ENCODE peak calls at places on chromosomes 4 and X, in five cellular contexts. One of them, this sample, is unnamed.

GRCh38 chr4:159145318-159146006 is 42.6 kb downstream of the RAPGEF2 start:
- DNase-seq in left lung: no peak
- DNase-seq in spleen: no peak
- DNase-seq in tibial nerve: no peak
- DNase-seq in Caco-2: no peak
- DNase-seq in this sample: peak; percentile 24

GRCh38 chrX:143296521-143296920 is 220.8 kb downstream of the SPANXN3 start:
- DNase-seq in Caco-2: no peak
- DNase-seq in tibial nerve: no peak
- DNase-seq in spleen: no peak
- DNase-seq in left lung: no peak
- DNase-seq in this sample: no peak

GRCh38 chrX:53284684-53285447 is 3.5 kb upstream of the IQSEC2 start:
- DNase-seq in tibial nerve: peak; percentile 38
- DNase-seq in spleen: peak; percentile 86
- DNase-seq in left lung: no peak
- DNase-seq in Caco-2: peak; percentile 36
- DNase-seq in this sample: peak; percentile 66

GRCh38 chr4:85024671-85025070 is 58.2 kb upstream of the WDFY3 start:
- DNase-seq in spleen: no peak
- DNase-seq in Caco-2: no peak
- DNase-seq in left lung: no peak
- DNase-seq in tibial nerve: no peak
- DNase-seq in this sample: no peak

GRCh38 chr4:67550491-67551256 is 5.4 kb upstream of the CENPC start:
- DNase-seq in Caco-2: no peak
- DNase-seq in left lung: no peak
- DNase-seq in tibial nerve: no peak
- DNase-seq in spleen: no peak
- DNase-seq in this sample: no peak

GRCh38 chr4:14607001-14607400 is 395.3 kb upstream of the CPEB2 start:
- DNase-seq in tibial nerve: no peak
- DNase-seq in left lung: no peak
- DNase-seq in spleen: no peak
- DNase-seq in Caco-2: no peak
- DNase-seq in this sample: no peak

GRCh38 chr4:125187621-125188176 is 127.1 kb upstream of the FAT4 start:
- DNase-seq in spleen: no peak
- DNase-seq in left lung: no peak
- DNase-seq in Caco-2: no peak
- DNase-seq in tibial nerve: no peak
- DNase-seq in this sample: peak; percentile 6

GRCh38 chr4:74330295-74330750 is 22.1 kb downstream of the EPGN start:
- DNase-seq in tibial nerve: no peak
- DNase-seq in Caco-2: no peak
- DNase-seq in left lung: no peak
- DNase-seq in spleen: no peak
- DNase-seq in this sample: peak; percentile 60

GRCh38 chr4:10100734-10101216 is 15.8 kb downstream of the WDR1 start:
- DNase-seq in left lung: peak; percentile 77
- DNase-seq in spleen: peak; percentile 86
- DNase-seq in Caco-2: no peak
- DNase-seq in tibial nerve: no peak
- DNase-seq in this sample: no peak

GRCh38 chr4:10832989-10833635 is 148.5 kb upstream of the CLNK start:
- DNase-seq in left lung: no peak
- DNase-seq in spleen: no peak
- DNase-seq in tibial nerve: no peak
- DNase-seq in Caco-2: no peak
- DNase-seq in this sample: no peak

GRCh38 chrX:13694359-13694758 is 5.4 kb downstream of the RAB9A start:
- DNase-seq in tibial nerve: no peak
- DNase-seq in spleen: no peak
- DNase-seq in Caco-2: no peak
- DNase-seq in left lung: no peak
- DNase-seq in this sample: no peak

GRCh38 chrX:74449937-74450330 is 28.6 kb downstream of the SLC16A2 start:
- DNase-seq in Caco-2: no peak
- DNase-seq in spleen: no peak
- DNase-seq in left lung: no peak
- DNase-seq in tibial nerve: no peak
- DNase-seq in this sample: no peak

GRCh38 chr4:153489856-153490558 is 23.8 kb downstream of the TMEM131L start:
- DNase-seq in left lung: no peak
- DNase-seq in spleen: no peak
- DNase-seq in Caco-2: no peak
- DNase-seq in tibial nerve: no peak
- DNase-seq in this sample: no peak
- H3K4me3 ChIP-seq in left lung: no peak overlapping the region
- H3K4me3 ChIP-seq in spleen: peak overlapping the region; percentile 30
- H3K4me3 ChIP-seq in Caco-2: no peak overlapping the region
- H3K4me3 ChIP-seq in tibial nerve: no peak overlapping the region
- H3K4me3 ChIP-seq in this sample: no peak overlapping the region

GRCh38 chrX:148632444-148632843 is 132.0 kb downstream of the AFF2 start:
- DNase-seq in tibial nerve: no peak
- DNase-seq in spleen: no peak
- DNase-seq in Caco-2: no peak
- DNase-seq in left lung: no peak
- DNase-seq in this sample: no peak

GRCh38 chrX:148629435-148629834 is 129.0 kb downstream of the AFF2 start:
- DNase-seq in spleen: no peak
- DNase-seq in left lung: no peak
- DNase-seq in tibial nerve: no peak
- DNase-seq in Caco-2: no peak
- DNase-seq in this sample: no peak

GRCh38 chrX:148634591-148634990 is 134.2 kb downstream of the AFF2 start:
- DNase-seq in left lung: no peak
- DNase-seq in Caco-2: no peak
- DNase-seq in tibial nerve: no peak
- DNase-seq in spleen: no peak
- DNase-seq in this sample: no peak

DNA sequence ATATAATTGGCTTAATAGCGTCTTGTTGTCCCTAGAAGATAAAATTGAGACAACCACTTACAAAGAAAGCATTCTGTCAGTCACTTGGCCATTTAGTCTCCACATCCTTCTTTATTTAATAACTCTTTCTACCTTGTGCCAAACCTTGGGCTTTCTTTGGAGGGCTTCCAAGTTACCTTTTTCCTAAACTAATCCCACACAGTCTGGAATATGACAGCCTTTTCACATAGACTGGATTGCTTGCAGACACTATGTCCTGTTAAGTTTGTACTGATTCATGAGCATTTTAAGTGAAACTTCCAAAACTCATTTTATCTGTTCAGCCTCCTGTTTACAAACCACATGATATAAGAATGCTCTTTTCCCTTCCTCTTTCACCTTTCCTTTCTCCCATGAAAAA is 133.1 kb downstream of the AFF2 start:
- DNase-seq in Caco-2: no peak
- DNase-seq in spleen: no peak
- DNase-seq in left lung: no peak
- DNase-seq in tibial nerve: no peak
- DNase-seq in this sample: no peak
- TF ChIP-seq CTCF in Caco-2: no peak
- TF ChIP-seq CTCF in spleen: no peak
- TF ChIP-seq CTCF in left lung: no peak
- TF ChIP-seq CTCF in tibial nerve: no peak
- TF ChIP-seq CTCF in this sample: no peak

GRCh38 chr4:168291242-168291641 is 27.3 kb downstream of the DDX60 start:
- DNase-seq in tibial nerve: no peak
- DNase-seq in left lung: no peak
- DNase-seq in Caco-2: no peak
- DNase-seq in spleen: no peak
- DNase-seq in this sample: no peak

GRCh38 chr4:168293386-168293975 is 25.1 kb downstream of the DDX60 start:
- DNase-seq in left lung: no peak
- DNase-seq in Caco-2: no peak
- DNase-seq in tibial nerve: no peak
- DNase-seq in spleen: no peak
- DNase-seq in this sample: no peak
- H3K36me3 ChIP-seq in left lung: peaks cover 44% of the 10 kb centered on the region
- H3K36me3 ChIP-seq in Caco-2: no peaks in the 10 kb centered on the region
- H3K36me3 ChIP-seq in tibial nerve: no peaks in the 10 kb centered on the region
- H3K36me3 ChIP-seq in spleen: peaks cover 85% of the 10 kb centered on the region
- H3K36me3 ChIP-seq in this sample: no peaks in the 10 kb centered on the region

GRCh38 chrX:102651968-102652744 is 873 bp downstream of the GPRASP1 start:
- DNase-seq in tibial nerve: peak; percentile 70
- DNase-seq in spleen: no peak
- DNase-seq in left lung: no peak
- DNase-seq in Caco-2: no peak
- DNase-seq in this sample: peak; percentile 15
- H3K4me3 ChIP-seq in tibial nerve: peak overlapping the region; percentile 65
- H3K4me3 ChIP-seq in spleen: peak overlapping the region; percentile 58
- H3K4me3 ChIP-seq in left lung: peak overlapping the region; percentile 32
- H3K4me3 ChIP-seq in Caco-2: no peak overlapping the region
- H3K4me3 ChIP-seq in this sample: peak overlapping the region; percentile 36

GRCh38 chr4:1330761-1331590 is 16.0 kb upstream of the UVSSA start:
- DNase-seq in left lung: no peak
- DNase-seq in tibial nerve: no peak
- DNase-seq in Caco-2: no peak
- DNase-seq in spleen: peak; percentile 72
- DNase-seq in this sample: no peak
- TF ChIP-seq CTCF in left lung: no peak
- TF ChIP-seq CTCF in tibial nerve: no peak
- TF ChIP-seq CTCF in Caco-2: no peak
- TF ChIP-seq CTCF in spleen: no peak
- TF ChIP-seq CTCF in this sample: no peak

DNA sequence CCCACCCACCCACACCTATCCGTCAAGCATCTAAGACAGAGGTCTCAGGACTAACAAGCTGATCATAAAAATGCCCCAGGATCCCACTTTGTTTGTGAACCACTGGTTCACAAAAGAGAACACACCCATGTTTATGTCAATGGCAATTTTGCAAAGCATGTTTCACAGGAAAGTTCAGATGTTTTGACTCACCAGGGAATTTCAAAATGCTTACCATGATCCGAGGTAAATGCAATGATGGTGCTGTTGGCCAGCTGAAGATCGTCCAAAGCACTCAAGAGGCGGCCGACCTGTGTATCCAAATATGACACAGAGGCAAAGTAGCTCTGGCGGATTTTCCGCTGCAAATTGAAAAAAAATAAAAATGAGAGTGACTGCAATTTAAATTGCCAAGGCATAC is 15.0 kb downstream of the IDS start:
- DNase-seq in Caco-2: no peak
- DNase-seq in tibial nerve: no peak
- DNase-seq in spleen: no peak
- DNase-seq in left lung: no peak
- DNase-seq in this sample: no peak
- H3K36me3 ChIP-seq in Caco-2: no peaks in the 10 kb centered on the region
- H3K36me3 ChIP-seq in tibial nerve: no peaks in the 10 kb centered on the region
- H3K36me3 ChIP-seq in spleen: peaks cover 90% of the 10 kb centered on the region
- H3K36me3 ChIP-seq in left lung: peaks cover 89% of the 10 kb centered on the region
- H3K36me3 ChIP-seq in this sample: peaks cover 7% of the 10 kb centered on the region